ENCODE peak calls at places on chromosomes 1 and 21, in five cellular contexts. Q is mesothelial cell of epicardium; J is CD8-positive, alpha-beta T cell; I is activated naive CD4-positive, alpha-beta T cell; V is GM04503. W is an unnamed sample.

GRCh38 chr1:5798151-5798730 is 194.0 kb downstream of the NPHP4 start:
- DNase-seq in V (no peak), Q (no peak), I (no peak), J (no peak), W (no peak)

GRCh38 chr1:1208713-1209433 is 2.5 kb upstream of the TNFRSF18 start:
- DNase-seq in I (no peak), Q (no peak), J (no peak), V (no peak), W (no peak)

GRCh38 chr1:183467687-183468086 is 4.6 kb upstream of the SMG7 start:
- DNase-seq in I (no peak), V (no peak), J (no peak), Q (no peak), W (no peak)

GRCh38 chr1:67980028-67980427 is 70.4 kb downstream of the DIRAS3 start:
- DNase-seq in I (no peak), V (no peak), J (no peak), Q (no peak), W (no peak)

GRCh38 chr1:174743654-174744561 is 255.8 kb upstream of the CACYBP start:
- DNase-seq in J (no peak), V (no peak), I (no peak), Q (no peak), W (no peak)

GRCh38 chr1:9449106-9449627 is 90.1 kb upstream of the SLC25A33 start:
- DNase-seq in V (no peak), J (no peak), I (no peak), Q (no peak), W (no peak)

GRCh38 chr21:28811860-28812259 is 180.8 kb downstream of the LTN1 start:
- DNase-seq in V (no peak), Q (no peak), J (no peak), I (no peak), W (no peak)

GRCh38 chr1:2945821-2946231 is 75.4 kb upstream of the ACTRT2 start:
- DNase-seq in Q (no peak), J (no peak), V (no peak), I (no peak), W (no peak)

GRCh38 chr21:40587786-40588353 is 259.1 kb downstream of the DSCAM start:
- DNase-seq in J (no peak), Q (no peak), I (no peak), V (no peak), W (no peak)

GRCh38 chr1:152495066-152495675 is 15.4 kb upstream of the LCE5A start:
- DNase-seq in V (no peak), Q (no peak), J (no peak), I (no peak), W (no peak)

GRCh38 chr1:116254776-116255175 is 118.3 kb upstream of the ATP1A1 start:
- DNase-seq in Q (no peak), J (no peak), V (no peak), I (no peak), W (no peak)

GRCh38 chr1:230175839-230176238 is 108.8 kb downstream of the GALNT2 start:
- DNase-seq in I (no peak), Q (no peak), V (no peak), J (no peak), W (no peak)

GRCh38 chr1:159889821-159890252 is 10.1 kb downstream of the CFAP45 start:
- DNase-seq in V (peak; percentile 90), J (no peak), I (no peak), Q (no peak), W (no peak)

GRCh38 chr21:25412090-25412489 is 195.2 kb downstream of the MRPL39 start:
- DNase-seq in V (no peak), I (no peak), Q (no peak), J (no peak), W (no peak)

GRCh38 chr1:170854677-170855076 is 80.7 kb upstream of the MROH9 start:
- DNase-seq in J (no peak), Q (no peak), V (no peak), I (no peak), W (no peak)

GRCh38 chr1:240946926-240947325 is 335.0 kb upstream of the GREM2 start:
- DNase-seq in V (no peak), I (no peak), Q (no peak), J (no peak), W (no peak)

GRCh38 chr1:56686171-56686570 is 41.1 kb downstream of the PRKAA2 start:
- DNase-seq in Q (no peak), I (no peak), J (no peak), V (no peak), W (no peak)

GRCh38 chr1:245051349-245052221 is 103.2 kb upstream of the KIF26B start:
- DNase-seq in I (no peak), Q (no peak), V (no peak), J (no peak), W (no peak)

GRCh38 chr1:233916706-233917105 is 12.2 kb downstream of the SLC35F3 start:
- DNase-seq in J (no peak), I (no peak), Q (no peak), V (no peak), W (no peak)

GRCh38 chr1:10379676-10380075 is 19.2 kb upstream of the PGD start:
- DNase-seq in J (no peak), V (no peak), Q (no peak), I (no peak), W (no peak)

GRCh38 chr1:155740995-155741394 is 52.1 kb downstream of the DAP3 start:
- DNase-seq in V (no peak), Q (no peak), I (no peak), J (no peak), W (no peak)

GRCh38 chr1:36155560-36156328 is at the start of gene MAP7D1:
- DNase-seq in V (no peak), J (peak; percentile 69), Q (peak; percentile 76), I (peak; percentile 88), W (peak; percentile 67)

GRCh38 chr1:51214615-51215131 is 21.4 kb upstream of the RNF11 start:
- DNase-seq in Q (no peak), V (peak; percentile 80), I (no peak), J (no peak), W (no peak)

GRCh38 chr1:155175927-155176371 is 2.3 kb downstream of the TRIM46 start:
- DNase-seq in V (no peak), I (no peak), J (no peak), Q (no peak), W (no peak)

GRCh38 chr1:224356685-224357625 is at the start of gene CNIH4:
- DNase-seq in I (peak; percentile 69), J (peak; percentile 81), Q (peak; percentile 78), V (peak; percentile 81), W (peak; percentile 54)

GRCh38 chr1:84506729-84507453 is 510 bp upstream of the GNG5 start:
- DNase-seq in J (no peak), V (no peak), Q (no peak), I (no peak), W (no peak)

GRCh38 chr1:236303675-236304074 is 21.9 kb upstream of the ERO1B start:
- DNase-seq in Q (no peak), I (no peak), J (no peak), V (no peak), W (no peak)

GRCh38 chr1:12615916-12616708 is 1.9 kb downstream of the DHRS3 start:
- DNase-seq in J (no peak), I (no peak), Q (no peak), V (no peak), W (no peak)

GRCh38 chr1:204746838-204747442 is 61.4 kb upstream of the LRRN2 start:
- DNase-seq in J (peak; percentile 10), I (peak; percentile 20), V (no peak), Q (no peak), W (no peak)

GRCh38 chr1:239976130-239976968 is 115.3 kb upstream of the FMN2 start:
- DNase-seq in Q (no peak), I (no peak), J (no peak), V (no peak), W (no peak)

GRCh38 chr1:112388436-112388835 is 7.6 kb upstream of the CTTNBP2NL start:
- DNase-seq in J (no peak), Q (no peak), V (no peak), I (no peak), W (no peak)

GRCh38 chr1:235601087-235601486 is 48.5 kb downstream of the GNG4 start:
- DNase-seq in V (no peak), J (no peak), I (no peak), Q (no peak), W (no peak)

GRCh38 chr1:91894036-91894761 is 8.2 kb upstream of the TGFBR3 start:
- DNase-seq in I (no peak), J (no peak), Q (no peak), V (no peak), W (no peak)

GRCh38 chr21:19993186-19993711 is 1005.0 kb upstream of the NCAM2 start:
- DNase-seq in J (no peak), V (no peak), I (no peak), Q (no peak), W (no peak)

GRCh38 chr1:83998599-83999315 is at the start of gene TTLL7:
- DNase-seq in V (no peak), J (no peak), I (peak; percentile 24), Q (peak; percentile 55), W (no peak)

W was measured in omental fat pad.